ENCODE peak calls at places on chromosomes 16 and 17, in five cellular contexts. One of them, this sample, is unnamed. For H3K27me3, the result is how much of the 10 kb centered on the place peaks cover.

GRCh38 chr17:1002412-1002753 is 5.5 kb downstream of the TIMM22 start:
- DNase-seq in IMR-90: peak
- DNase-seq in breast epithelium: no peak
- DNase-seq in testis: no peak
- DNase-seq in sigmoid colon: no peak
- DNase-seq in this sample: no peak

GRCh38 chr16:71882505-71883192 is 1.3 kb downstream of the ZNF821 start:
- DNase-seq in sigmoid colon: peak
- DNase-seq in breast epithelium: no peak
- DNase-seq in IMR-90: peak
- DNase-seq in testis: peak
- DNase-seq in this sample: no peak

GRCh38 chr17:60102632-60103047 is 23.9 kb upstream of the HEATR6 start:
- DNase-seq in sigmoid colon: no peak
- DNase-seq in breast epithelium: no peak
- DNase-seq in IMR-90: peak
- DNase-seq in testis: peak
- DNase-seq in this sample: peak

GRCh38 chr17:61647044-61647443 is 56.0 kb upstream of the NACA2 start:
- DNase-seq in sigmoid colon: no peak
- DNase-seq in breast epithelium: no peak
- DNase-seq in testis: no peak
- DNase-seq in IMR-90: peak
- DNase-seq in this sample: no peak

GRCh38 chr17:64565563-64565962 is 58.8 kb downstream of the CEP95 start:
- DNase-seq in sigmoid colon: no peak
- DNase-seq in IMR-90: no peak
- DNase-seq in breast epithelium: no peak
- DNase-seq in testis: no peak
- DNase-seq in this sample: no peak

GRCh38 chr16:3879887-3880564 is 487 bp downstream of the CREBBP start:
- DNase-seq in breast epithelium: peak
- DNase-seq in IMR-90: peak
- DNase-seq in testis: peak
- DNase-seq in sigmoid colon: peak
- DNase-seq in this sample: peak

GRCh38 chr17:57062865-57063264 is 22.2 kb upstream of the AKAP1 start:
- DNase-seq in sigmoid colon: no peak
- DNase-seq in IMR-90: no peak
- DNase-seq in breast epithelium: no peak
- DNase-seq in testis: no peak
- DNase-seq in this sample: no peak

GRCh38 chr16:84927621-84928591 is 83.4 kb downstream of the ZDHHC7 start:
- DNase-seq in sigmoid colon: peak
- DNase-seq in IMR-90: no peak
- DNase-seq in breast epithelium: no peak
- DNase-seq in testis: peak
- DNase-seq in this sample: no peak

GRCh38 chr17:57424777-57425188 is 168.5 kb downstream of the MSI2 start:
- DNase-seq in testis: no peak
- DNase-seq in IMR-90: peak
- DNase-seq in sigmoid colon: no peak
- DNase-seq in breast epithelium: no peak
- DNase-seq in this sample: no peak

GRCh38 chr16:23064642-23065041 is 84.6 kb downstream of the USP31 start:
- DNase-seq in IMR-90: no peak
- DNase-seq in sigmoid colon: no peak
- DNase-seq in testis: no peak
- DNase-seq in breast epithelium: no peak
- DNase-seq in this sample: no peak

GRCh38 chr16:78483124-78483992 is 383.9 kb downstream of the WWOX start:
- DNase-seq in testis: no peak
- DNase-seq in sigmoid colon: no peak
- DNase-seq in breast epithelium: no peak
- DNase-seq in IMR-90: no peak
- DNase-seq in this sample: no peak

GRCh38 chr16:85157813-85158701 is 45.8 kb upstream of the CIBAR2 start:
- DNase-seq in testis: no peak
- DNase-seq in breast epithelium: no peak
- DNase-seq in IMR-90: no peak
- DNase-seq in sigmoid colon: no peak
- DNase-seq in this sample: no peak

GRCh38 chr16:58960484-58960883 is 226.4 kb upstream of the GOT2 start:
- DNase-seq in testis: no peak
- DNase-seq in sigmoid colon: no peak
- DNase-seq in breast epithelium: no peak
- DNase-seq in IMR-90: no peak
- DNase-seq in this sample: no peak

GRCh38 chr17:34598161-34598776 is 18.9 kb downstream of the TMEM132E start:
- DNase-seq in breast epithelium: no peak
- DNase-seq in testis: peak
- DNase-seq in IMR-90: no peak
- DNase-seq in sigmoid colon: no peak
- DNase-seq in this sample: no peak

GRCh38 chr17:75024686-75025397 is 12.4 kb downstream of the MRPL58 start:
- DNase-seq in breast epithelium: no peak
- DNase-seq in sigmoid colon: no peak
- DNase-seq in IMR-90: no peak
- DNase-seq in testis: peak
- DNase-seq in this sample: no peak

GRCh38 chr16:35908942-35909341 is 2449.5 kb downstream of the TP53TG3F start:
- DNase-seq in sigmoid colon: no peak
- DNase-seq in testis: peak
- DNase-seq in IMR-90: no peak
- DNase-seq in breast epithelium: no peak
- DNase-seq in this sample: no peak

GRCh38 chr17:10513284-10514067 is 4.9 kb downstream of the MYH1 start:
- DNase-seq in breast epithelium: no peak
- DNase-seq in testis: no peak
- DNase-seq in sigmoid colon: no peak
- DNase-seq in IMR-90: peak
- DNase-seq in this sample: no peak

GRCh38 chr17:57921342-57921741 is 33.9 kb downstream of the CUEDC1 start:
- DNase-seq in sigmoid colon: peak
- DNase-seq in breast epithelium: no peak
- DNase-seq in IMR-90: peak
- DNase-seq in testis: peak
- DNase-seq in this sample: no peak

GRCh38 chr16:48434653-48435318 is 49.6 kb upstream of the SIAH1 start:
- DNase-seq in testis: no peak
- DNase-seq in breast epithelium: no peak
- DNase-seq in IMR-90: peak
- DNase-seq in sigmoid colon: no peak
- DNase-seq in this sample: no peak

GRCh38 chr17:76515291-76515949 is 14.2 kb upstream of the RHBDF2 start:
- DNase-seq in sigmoid colon: peak
- DNase-seq in testis: peak
- DNase-seq in breast epithelium: no peak
- DNase-seq in IMR-90: peak
- DNase-seq in this sample: no peak

GRCh38 chr17:16888413-16889087 is 83.4 kb downstream of the TNFRSF13B start:
- DNase-seq in IMR-90: no peak
- DNase-seq in breast epithelium: peak
- DNase-seq in testis: no peak
- DNase-seq in sigmoid colon: no peak
- DNase-seq in this sample: no peak

GRCh38 chr16:68859827-68860226 is 16.5 kb downstream of the TANGO6 start:
- DNase-seq in testis: no peak
- DNase-seq in IMR-90: no peak
- DNase-seq in breast epithelium: no peak
- DNase-seq in sigmoid colon: no peak
- DNase-seq in this sample: no peak

GRCh38 chr16:31386157-31386984 is 6.8 kb upstream of the ITGAD start:
- DNase-seq in sigmoid colon: no peak
- DNase-seq in IMR-90: peak
- DNase-seq in testis: no peak
- DNase-seq in breast epithelium: no peak
- DNase-seq in this sample: no peak

GRCh38 chr17:30590086-30590485 is 112.9 kb downstream of the GOSR1 start:
- DNase-seq in breast epithelium: no peak
- DNase-seq in sigmoid colon: no peak
- DNase-seq in IMR-90: no peak
- DNase-seq in testis: no peak
- DNase-seq in this sample: no peak

GRCh38 chr17:45353047-45353446 is 36.2 kb upstream of the MAP3K14 start:
- DNase-seq in testis: no peak
- DNase-seq in IMR-90: no peak
- DNase-seq in sigmoid colon: peak
- DNase-seq in breast epithelium: peak
- DNase-seq in this sample: no peak

GRCh38 chr16:19524356-19524865 is 669 bp downstream of the CCP110 start:
- DNase-seq in IMR-90: no peak
- DNase-seq in breast epithelium: no peak
- DNase-seq in testis: no peak
- DNase-seq in sigmoid colon: peak
- DNase-seq in this sample: no peak

GRCh38 chr17:82548681-82549303 is 29.3 kb downstream of the FOXK2 start:
- DNase-seq in testis: peak
- DNase-seq in breast epithelium: no peak
- DNase-seq in sigmoid colon: peak
- DNase-seq in IMR-90: no peak
- DNase-seq in this sample: peak

GRCh38 chr17:59756236-59756818 is 48.9 kb downstream of the VMP1 start:
- DNase-seq in breast epithelium: no peak
- DNase-seq in testis: no peak
- DNase-seq in sigmoid colon: no peak
- DNase-seq in IMR-90: peak
- DNase-seq in this sample: no peak

GRCh38 chr16:10946308-10946707 is 1.9 kb downstream of the CLEC16A start:
- DNase-seq in breast epithelium: no peak
- DNase-seq in testis: no peak
- DNase-seq in sigmoid colon: no peak
- DNase-seq in IMR-90: no peak
- DNase-seq in this sample: no peak

GRCh38 chr16:53518550-53519416 is 15.8 kb upstream of the AKTIP start:
- DNase-seq in sigmoid colon: no peak
- DNase-seq in breast epithelium: no peak
- DNase-seq in testis: no peak
- DNase-seq in IMR-90: peak
- DNase-seq in this sample: peak

GRCh38 chr16:27405546-27406451 is 3.8 kb downstream of the IL21R start:
- DNase-seq in breast epithelium: no peak
- DNase-seq in IMR-90: peak
- DNase-seq in testis: no peak
- DNase-seq in sigmoid colon: no peak
- DNase-seq in this sample: no peak

GRCh38 chr16:80158766-80159165 is 382.0 kb upstream of the DYNLRB2 start:
- DNase-seq in sigmoid colon: no peak
- DNase-seq in testis: no peak
- DNase-seq in breast epithelium: no peak
- DNase-seq in IMR-90: peak
- DNase-seq in this sample: no peak

GRCh38 chr17:382644-383533 is 30.3 kb upstream of the RPH3AL start:
- DNase-seq in breast epithelium: no peak
- DNase-seq in IMR-90: peak
- DNase-seq in testis: peak
- DNase-seq in sigmoid colon: peak
- DNase-seq in this sample: peak

GRCh38 chr16:89581861-89582563 is 6.5 kb downstream of the CPNE7 start:
- DNase-seq in testis: no peak
- DNase-seq in breast epithelium: no peak
- DNase-seq in sigmoid colon: no peak
- DNase-seq in IMR-90: peak
- DNase-seq in this sample: no peak

GRCh38 chr17:62804822-62805221 is 3.3 kb downstream of the MARCHF10 start:
- DNase-seq in IMR-90: peak
- DNase-seq in testis: no peak
- DNase-seq in breast epithelium: no peak
- DNase-seq in sigmoid colon: no peak
- DNase-seq in this sample: no peak

GRCh38 chr17:41972571-41973411 is 6.2 kb downstream of the CNP start:
- DNase-seq in IMR-90: no peak
- DNase-seq in sigmoid colon: no peak
- DNase-seq in breast epithelium: peak
- DNase-seq in testis: no peak
- DNase-seq in this sample: peak

GRCh38 chr17:68198931-68199836 is 48.7 kb upstream of the AMZ2 start:
- DNase-seq in testis: no peak
- DNase-seq in sigmoid colon: no peak
- DNase-seq in IMR-90: no peak
- DNase-seq in breast epithelium: no peak
- DNase-seq in this sample: no peak

GRCh38 chr17:68197997-68198930 is 49.6 kb upstream of the AMZ2 start:
- DNase-seq in sigmoid colon: no peak
- DNase-seq in IMR-90: no peak
- DNase-seq in breast epithelium: peak
- DNase-seq in testis: no peak
- DNase-seq in this sample: no peak

GRCh38 chr17:68199837-68200688 is 47.8 kb upstream of the AMZ2 start:
- DNase-seq in sigmoid colon: no peak
- DNase-seq in testis: no peak
- DNase-seq in breast epithelium: no peak
- DNase-seq in IMR-90: no peak
- DNase-seq in this sample: no peak

GRCh38 chr17:68200689-68201424 is 47.0 kb upstream of the AMZ2 start:
- DNase-seq in sigmoid colon: peak
- DNase-seq in breast epithelium: peak
- DNase-seq in IMR-90: peak
- DNase-seq in testis: peak
- DNase-seq in this sample: peak

GRCh38 chr17:68201425-68201785 is 46.4 kb upstream of the AMZ2 start:
- DNase-seq in IMR-90: no peak
- DNase-seq in breast epithelium: no peak
- DNase-seq in sigmoid colon: no peak
- DNase-seq in testis: no peak
- DNase-seq in this sample: no peak
- H3K27me3 ChIP-seq in IMR-90: under half
- H3K27me3 ChIP-seq in breast epithelium: under half
- H3K27me3 ChIP-seq in sigmoid colon: half or more
- H3K27me3 ChIP-seq in testis: under half
- H3K27me3 ChIP-seq in this sample: under half

GRCh38 chr17:43483674-43484551 is at the start of gene DHX8:
- DNase-seq in testis: peak
- DNase-seq in IMR-90: peak
- DNase-seq in breast epithelium: peak
- DNase-seq in sigmoid colon: peak
- DNase-seq in this sample: peak
- H3K27ac ChIP-seq in testis: peak
- H3K27ac ChIP-seq in IMR-90: peak
- H3K27ac ChIP-seq in breast epithelium: peak
- H3K27ac ChIP-seq in sigmoid colon: peak
- H3K27ac ChIP-seq in this sample: peak

GRCh38 chr17:48054238-48055185 is 6.4 kb downstream of the NFE2L1 start:
- DNase-seq in testis: peak
- DNase-seq in IMR-90: peak
- DNase-seq in sigmoid colon: peak
- DNase-seq in breast epithelium: peak
- DNase-seq in this sample: peak
- TF ChIP-seq POLR2A in testis: no peak
- TF ChIP-seq POLR2A in IMR-90: no peak
- TF ChIP-seq POLR2A in sigmoid colon: no peak
- TF ChIP-seq POLR2A in breast epithelium: no peak
- TF ChIP-seq POLR2A in this sample: peak

GRCh38 chr17:79379700-79380099 is 231.2 kb downstream of the RBFOX3 start:
- DNase-seq in IMR-90: no peak
- DNase-seq in sigmoid colon: no peak
- DNase-seq in breast epithelium: no peak
- DNase-seq in testis: no peak
- DNase-seq in this sample: no peak
- H3K27me3 ChIP-seq in IMR-90: under half
- H3K27me3 ChIP-seq in sigmoid colon: under half
- H3K27me3 ChIP-seq in breast epithelium: half or more
- H3K27me3 ChIP-seq in testis: under half
- H3K27me3 ChIP-seq in this sample: half or more